ENCODE peak calls at places on chromosome 12, in ten cellular contexts. H, M, A, U, Z, Y, F, E, L and W are unnamed samples.

GRCh38 chr12:82838123-82838522 is 151.4 kb downstream of the TMTC2 start:
- DNase-seq in U (no peak), Y (no peak), A (no peak), H (no peak), F (no peak), E (no peak), L (no peak), M (no peak), Z (no peak), W (no peak)

GRCh38 chr12:96466939-96467751 is 22.2 kb upstream of the CFAP54 start:
- DNase-seq in L (peak; percentile 71), A (no peak), U (no peak), Z (no peak), Y (no peak), M (no peak), E (no peak), F (no peak), H (no peak), W (no peak)

GRCh38 chr12:67052981-67053380 is 216.2 kb upstream of the CAND1 start:
- DNase-seq in F (no peak), Y (no peak), E (no peak), L (no peak), M (no peak), A (no peak), U (no peak), H (no peak), Z (no peak), W (no peak)

GRCh38 chr12:100020370-100020769 is 35.6 kb upstream of the ANKS1B start:
- DNase-seq in L (peak; percentile 48), Z (no peak), M (no peak), F (no peak), H (no peak), Y (no peak), E (no peak), A (no peak), U (no peak), W (no peak)

GRCh38 chr12:113086249-113087164 is 30.0 kb downstream of the DTX1 start:
- DNase-seq in L (no peak), U (no peak), E (peak; percentile 83), Z (no peak), A (no peak), F (no peak), M (no peak), H (no peak), Y (peak; percentile 50), W (no peak)

GRCh38 chr12:120697344-120697743 is 10.4 kb downstream of the MLEC start:
- DNase-seq in Z (no peak), E (no peak), Y (no peak), M (no peak), U (no peak), L (no peak), A (no peak), F (no peak), H (no peak), W (no peak)

GRCh38 chr12:96239711-96240234 is 45.6 kb downstream of the ELK3 start:
- DNase-seq in H (peak; percentile 96), F (peak; percentile 80), Z (no peak), L (no peak), M (peak; percentile 95), U (no peak), E (no peak), Y (peak; percentile 46), A (no peak), W (no peak)

GRCh38 chr12:67918441-67918840 is 70.8 kb upstream of the IFNG-AS1 start:
- DNase-seq in F (no peak), U (no peak), H (no peak), Z (no peak), L (no peak), M (no peak), A (no peak), Y (no peak), E (no peak), W (no peak)

GRCh38 chr12:51907083-51907863 is at the start of gene ACVRL1:
- DNase-seq in L (no peak), Y (peak; percentile 61), M (peak; percentile 69), H (no peak), A (peak; percentile 76), Z (no peak), U (no peak), F (no peak), E (peak; percentile 80), W (no peak)

GRCh38 chr12:122860052-122860853 is 25.0 kb downstream of the HIP1R start:
- DNase-seq in U (peak; percentile 85), A (peak; percentile 93), L (peak; percentile 75), M (peak; percentile 92), E (peak; percentile 95), F (peak; percentile 88), Y (peak; percentile 91), Z (peak; percentile 92), H (peak; percentile 87), W (peak; percentile 60)

GRCh38 chr12:57001448-57001906 is 4.9 kb downstream of the ZBTB39 start:
- DNase-seq in Z (peak; percentile 63), L (peak; percentile 60), E (no peak), Y (peak; percentile 80), F (peak; percentile 87), H (peak; percentile 81), A (peak; percentile 68), M (peak; percentile 77), U (peak; percentile 45), W (peak; percentile 41)

DNA sequence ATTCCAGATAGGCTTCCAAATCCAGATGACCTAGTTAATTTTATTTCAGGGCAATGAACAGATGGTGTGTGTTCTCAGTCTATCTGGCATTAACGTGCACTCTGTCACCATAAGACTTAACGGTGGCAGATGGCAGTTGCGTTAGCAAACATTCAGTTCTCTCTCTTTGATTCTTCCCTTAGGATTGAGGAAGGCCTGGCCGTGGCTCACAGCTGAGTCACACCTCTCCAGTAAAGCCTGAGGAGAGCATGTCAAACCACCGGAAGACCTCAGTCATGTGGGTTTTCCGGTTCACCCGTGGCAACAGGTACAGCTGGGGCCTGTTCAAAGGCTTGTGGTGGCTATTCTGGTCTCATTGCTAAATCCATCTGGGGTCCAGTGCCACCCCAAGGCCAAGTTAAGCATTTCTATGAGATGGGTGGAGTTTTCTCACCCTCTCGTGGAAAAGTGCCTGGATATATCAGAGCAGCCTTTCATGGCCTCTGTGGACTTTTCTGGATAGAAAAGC is 545.1 kb upstream of the ATP2B1 start:
- DNase-seq in A (peak; percentile 92), Y (peak; percentile 75), E (peak; percentile 75), Z (no peak), H (peak; percentile 2), M (peak; percentile 87), U (peak; percentile 26), F (peak; percentile 49), L (peak; percentile 92), W (peak; percentile 85)
- TF ChIP-seq CTCF in A (peak; percentile 41), Y (no peak), E (no peak), Z (no peak), H (peak; percentile 38), M (no peak), U (no peak), F (peak; percentile 6), L (peak; percentile 31), W (peak; percentile 28)

DNA sequence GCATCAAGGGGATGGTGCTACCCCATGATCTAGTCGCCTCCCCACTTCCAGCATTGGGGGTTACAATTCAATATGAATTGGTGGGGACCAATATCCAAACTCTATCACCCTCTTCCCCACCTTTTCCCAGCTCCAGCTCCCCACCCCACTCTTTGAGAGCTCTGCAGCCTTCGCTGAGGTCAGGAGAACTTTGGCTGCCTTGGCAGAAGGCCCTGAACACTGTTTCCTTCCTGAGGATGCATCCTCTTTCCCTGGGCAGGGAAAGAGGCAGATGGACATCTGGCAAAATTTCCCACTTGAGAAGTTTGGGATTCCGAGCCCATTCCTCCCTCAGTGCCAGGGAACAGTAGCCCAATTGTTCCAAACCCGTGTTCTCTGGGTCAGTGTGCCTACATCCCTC is 169.1 kb downstream of the TSPAN9 start:
- DNase-seq in M (no peak), Y (no peak), E (no peak), F (no peak), U (no peak), L (no peak), H (no peak), A (no peak), Z (no peak), W (no peak)
- H3K27ac ChIP-seq in M (no peak overlapping the region), Y (no peak overlapping the region), E (no peak overlapping the region), F (no peak overlapping the region), U (no peak overlapping the region), L (no peak overlapping the region), H (no peak overlapping the region), A (no peak overlapping the region), Z (no peak overlapping the region), W (no peak overlapping the region)

GRCh38 chr12:11622774-11623375 is 26.6 kb upstream of the ETV6 start:
- DNase-seq in E (no peak), M (no peak), L (no peak), A (no peak), Z (no peak), U (no peak), F (no peak), H (peak; percentile 8), Y (no peak), W (no peak)

GRCh38 chr12:11624126-11624525 is 25.3 kb upstream of the ETV6 start:
- DNase-seq in A (no peak), L (no peak), M (no peak), U (no peak), H (no peak), Y (no peak), E (no peak), Z (no peak), F (no peak), W (no peak)

GRCh38 chr12:11623382-11623781 is 26.1 kb upstream of the ETV6 start:
- DNase-seq in A (no peak), L (peak; percentile 60), H (no peak), Y (no peak), Z (no peak), E (no peak), U (no peak), M (no peak), F (peak; percentile 18), W (no peak)

DNA sequence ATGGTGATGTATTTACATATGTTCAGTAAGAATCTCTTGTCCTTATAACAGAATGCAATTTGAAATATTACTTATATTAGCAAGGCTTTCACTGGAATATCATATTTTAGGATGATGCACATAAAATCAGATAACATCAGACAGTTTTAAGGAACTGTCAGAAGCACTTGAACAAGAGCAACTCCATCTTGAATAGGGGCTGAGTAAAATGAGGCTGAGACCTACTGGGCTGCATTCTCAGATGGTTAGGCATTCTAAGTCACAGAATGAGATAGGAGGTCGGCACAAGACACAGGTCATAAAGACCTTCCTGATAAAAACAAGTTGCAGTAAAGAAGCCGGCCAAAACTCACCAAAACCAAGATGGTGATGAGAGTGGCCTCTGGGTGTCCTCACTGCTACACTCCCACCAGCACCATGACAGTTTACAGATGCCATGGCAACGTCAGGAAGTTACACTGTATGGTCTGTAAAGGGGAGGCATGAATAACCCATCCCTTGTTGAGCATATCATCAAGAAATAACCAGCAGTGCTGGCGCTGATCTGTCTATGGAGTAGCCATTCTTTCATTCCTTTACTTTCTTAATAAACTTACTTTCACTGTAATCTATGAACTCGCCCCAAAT is 27.6 kb upstream of the ETV6 start:
- DNase-seq in E (no peak), M (no peak), Y (peak; percentile 22), F (no peak), A (no peak), Z (no peak), L (no peak), U (no peak), H (no peak), W (no peak)
- TF ChIP-seq CTCF in E (peak; percentile 16), M (no peak), Y (no peak), F (no peak), A (peak; percentile 35), Z (no peak), L (peak; percentile 8), U (no peak), H (no peak), W (no peak)

DNA sequence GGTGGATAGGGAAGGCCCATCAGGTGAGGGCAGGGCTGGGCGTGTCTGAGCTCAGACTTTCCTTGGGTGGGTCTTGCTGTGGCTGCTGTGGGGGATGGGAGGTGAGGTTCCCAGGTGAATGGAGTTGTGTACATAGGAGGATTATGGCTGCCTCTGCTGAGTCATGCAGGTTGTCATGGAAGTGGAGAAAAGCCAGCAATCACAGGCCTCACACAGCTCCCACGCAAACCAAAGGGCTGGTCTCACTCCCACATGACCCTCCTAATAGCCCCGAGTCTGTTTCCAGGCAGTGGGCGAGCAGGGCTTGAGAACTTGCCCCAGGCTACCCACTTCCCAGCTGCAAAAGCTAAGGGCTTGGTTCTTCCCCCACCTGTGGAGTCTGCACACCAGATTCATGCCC is 149.5 kb downstream of the IPO8 start:
- DNase-seq in L (no peak), F (no peak), U (no peak), Z (no peak), H (no peak), A (no peak), M (no peak), E (peak; percentile 39), Y (peak; percentile 14), W (no peak)
- H3K27ac ChIP-seq in L (no peak overlapping the region), F (no peak overlapping the region), U (no peak overlapping the region), Z (no peak overlapping the region), H (no peak overlapping the region), A (no peak overlapping the region), M (no peak overlapping the region), E (no peak overlapping the region), Y (no peak overlapping the region), W (no peak overlapping the region)